ENCODE peak calls at places on chromosomes 6 and 20, in six cellular contexts. K is hypothalamus, I is pulmonary artery endothelial cell, D is brain microvascular endothelial cell, A is heart left ventricle, X is mucosa of gallbladder. E is an unnamed sample.

GRCh38 chr6:52352239-52353008 is 9.5 kb upstream of the PAQR8 start:
- DNase-seq in K (no peak), I (peak; percentile 51), D (peak; percentile 96), A (peak; percentile 30), X (peak; percentile 44), E (peak; percentile 94)

GRCh38 chr6:124462746-124463145 is 499.5 kb upstream of the RNF217 start:
- DNase-seq in K (no peak), I (no peak), D (no peak), A (no peak), X (no peak), E (no peak)

GRCh38 chr6:15901141-15902115 is 227.5 kb upstream of the MYLIP start:
- DNase-seq in K (no peak), I (no peak), D (no peak), A (no peak), X (peak; percentile 38), E (no peak)

GRCh38 chr20:32382102-32382950 is 24.2 kb downstream of the ASXL1 start:
- DNase-seq in K (no peak), I (no peak), D (no peak), A (no peak), X (no peak), E (no peak)

GRCh38 chr6:99495466-99495865 is 19.8 kb downstream of the USP45 start:
- DNase-seq in K (no peak), I (no peak), D (no peak), A (no peak), X (no peak), E (no peak)

GRCh38 chr6:28137458-28138020 is 4.1 kb upstream of the ZKSCAN8 start:
- DNase-seq in K (no peak), I (no peak), D (no peak), A (no peak), X (no peak), E (no peak)

GRCh38 chr20:35942243-35942642 is 12.1 kb downstream of the SCAND1 start:
- DNase-seq in K (no peak), I (no peak), D (no peak), A (no peak), X (no peak), E (no peak)

GRCh38 chr6:30463651-30464618 is 25.4 kb upstream of the HLA-E start:
- DNase-seq in K (no peak), I (no peak), D (no peak), A (peak; percentile 46), X (peak; percentile 42), E (peak; percentile 58)

GRCh38 chr6:72363844-72364740 is 257.8 kb upstream of the KCNQ5 start:
- DNase-seq in K (no peak), I (peak; percentile 82), D (peak; percentile 90), A (no peak), X (peak; percentile 14), E (peak; percentile 99)

GRCh38 chr6:153814136-153814535 is 224.9 kb upstream of the OPRM1 start:
- DNase-seq in K (no peak), I (no peak), D (no peak), A (no peak), X (no peak), E (no peak)

GRCh38 chr6:79687759-79688158 is 56.6 kb downstream of the SH3BGRL2 start:
- DNase-seq in K (no peak), I (no peak), D (no peak), A (no peak), X (no peak), E (no peak)

GRCh38 chr20:47273591-47274235 is 82.8 kb downstream of the ZMYND8 start:
- DNase-seq in K (no peak), I (no peak), D (no peak), A (no peak), X (no peak), E (no peak)

GRCh38 chr6:47476794-47477496 is 644 bp upstream of the CD2AP start:
- DNase-seq in K (no peak), I (no peak), D (no peak), A (no peak), X (no peak), E (peak; percentile 8)

GRCh38 chr6:161226005-161226964 is 47.6 kb downstream of the AGPAT4 start:
- DNase-seq in K (no peak), I (no peak), D (no peak), A (no peak), X (no peak), E (no peak)

GRCh38 chr20:41023549-41023948 is 5.1 kb upstream of the TOP1 start:
- DNase-seq in K (no peak), I (no peak), D (no peak), A (no peak), X (no peak), E (no peak)

GRCh38 chr20:45020236-45020886 is 54.0 kb downstream of the STK4 start:
- DNase-seq in K (no peak), I (no peak), D (no peak), A (no peak), X (no peak), E (no peak)

GRCh38 chr6:148231572-148231971 is 111.1 kb upstream of the SASH1 start:
- DNase-seq in K (no peak), I (no peak), D (peak; percentile 81), A (no peak), X (no peak), E (peak; percentile 21)

E was measured in fibroblast of lung.